ENCODE peak calls at places on chromosomes 2 and 18, in six cellular contexts. One of them, this sample, is unnamed.

GRCh38 chr2:236945431-236946016 is 140.2 kb upstream of the COPS8 start:
- DNase-seq in activated CD4-positive, alpha-beta T cell treated with anti-CD3 and anti-CD28 coated beads for 36 hours: no peak
- DNase-seq in ovary: no peak
- DNase-seq in T follicular helper cell: no peak
- DNase-seq in hypothalamus: no peak
- DNase-seq in COR-L47: no peak
- DNase-seq in this sample: no peak

GRCh38 chr2:60832621-60833020 is 48.8 kb upstream of the REL start:
- DNase-seq in activated CD4-positive, alpha-beta T cell treated with anti-CD3 and anti-CD28 coated beads for 36 hours: no peak
- DNase-seq in ovary: no peak
- DNase-seq in T follicular helper cell: no peak
- DNase-seq in hypothalamus: no peak
- DNase-seq in COR-L47: no peak
- DNase-seq in this sample: no peak

GRCh38 chr2:44753552-44754285 is 187.8 kb upstream of the SIX3 start:
- DNase-seq in activated CD4-positive, alpha-beta T cell treated with anti-CD3 and anti-CD28 coated beads for 36 hours: peak; percentile 20
- DNase-seq in ovary: no peak
- DNase-seq in T follicular helper cell: no peak
- DNase-seq in hypothalamus: no peak
- DNase-seq in COR-L47: peak; percentile 62
- DNase-seq in this sample: no peak

GRCh38 chr2:217993055-217993645 is 9.6 kb downstream of the TNS1 start:
- DNase-seq in activated CD4-positive, alpha-beta T cell treated with anti-CD3 and anti-CD28 coated beads for 36 hours: no peak
- DNase-seq in ovary: no peak
- DNase-seq in T follicular helper cell: no peak
- DNase-seq in hypothalamus: no peak
- DNase-seq in COR-L47: no peak
- DNase-seq in this sample: no peak

GRCh38 chr2:100058014-100058310 is 84.4 kb downstream of the AFF3 start:
- DNase-seq in activated CD4-positive, alpha-beta T cell treated with anti-CD3 and anti-CD28 coated beads for 36 hours: no peak
- DNase-seq in ovary: no peak
- DNase-seq in T follicular helper cell: no peak
- DNase-seq in hypothalamus: no peak
- DNase-seq in COR-L47: no peak
- DNase-seq in this sample: no peak

GRCh38 chr2:213696427-213696826 is 412.2 kb downstream of the SPAG16 start:
- DNase-seq in activated CD4-positive, alpha-beta T cell treated with anti-CD3 and anti-CD28 coated beads for 36 hours: no peak
- DNase-seq in ovary: no peak
- DNase-seq in T follicular helper cell: no peak
- DNase-seq in hypothalamus: no peak
- DNase-seq in COR-L47: no peak
- DNase-seq in this sample: no peak

GRCh38 chr2:3633089-3633981 is 24.7 kb upstream of the ALLC start:
- DNase-seq in activated CD4-positive, alpha-beta T cell treated with anti-CD3 and anti-CD28 coated beads for 36 hours: no peak
- DNase-seq in ovary: peak; percentile 73
- DNase-seq in T follicular helper cell: no peak
- DNase-seq in hypothalamus: no peak
- DNase-seq in COR-L47: no peak
- DNase-seq in this sample: no peak

GRCh38 chr18:45275367-45276113 is 339.7 kb upstream of the SLC14A2 start:
- DNase-seq in activated CD4-positive, alpha-beta T cell treated with anti-CD3 and anti-CD28 coated beads for 36 hours: no peak
- DNase-seq in ovary: no peak
- DNase-seq in T follicular helper cell: no peak
- DNase-seq in hypothalamus: no peak
- DNase-seq in COR-L47: no peak
- DNase-seq in this sample: no peak

GRCh38 chr18:79954791-79955190 is 3.3 kb upstream of the SLC66A2 start:
- DNase-seq in activated CD4-positive, alpha-beta T cell treated with anti-CD3 and anti-CD28 coated beads for 36 hours: no peak
- DNase-seq in ovary: no peak
- DNase-seq in T follicular helper cell: no peak
- DNase-seq in hypothalamus: no peak
- DNase-seq in COR-L47: no peak
- DNase-seq in this sample: no peak

GRCh38 chr2:188406414-188406813 is 114.7 kb downstream of the GULP1 start:
- DNase-seq in activated CD4-positive, alpha-beta T cell treated with anti-CD3 and anti-CD28 coated beads for 36 hours: no peak
- DNase-seq in ovary: no peak
- DNase-seq in T follicular helper cell: no peak
- DNase-seq in hypothalamus: no peak
- DNase-seq in COR-L47: no peak
- DNase-seq in this sample: no peak

GRCh38 chr2:223692227-223692947 is 90.2 kb upstream of the SCG2 start:
- DNase-seq in activated CD4-positive, alpha-beta T cell treated with anti-CD3 and anti-CD28 coated beads for 36 hours: peak; percentile 24
- DNase-seq in ovary: peak; percentile 52
- DNase-seq in T follicular helper cell: no peak
- DNase-seq in hypothalamus: no peak
- DNase-seq in COR-L47: peak; percentile 36
- DNase-seq in this sample: peak; percentile 27

GRCh38 chr2:146123714-146124113 is 1603.8 kb upstream of the ZEB2 start:
- DNase-seq in activated CD4-positive, alpha-beta T cell treated with anti-CD3 and anti-CD28 coated beads for 36 hours: no peak
- DNase-seq in ovary: no peak
- DNase-seq in T follicular helper cell: no peak
- DNase-seq in hypothalamus: no peak
- DNase-seq in COR-L47: no peak
- DNase-seq in this sample: no peak

GRCh38 chr2:38409136-38409903 is 32.2 kb upstream of the ATL2 start:
- DNase-seq in activated CD4-positive, alpha-beta T cell treated with anti-CD3 and anti-CD28 coated beads for 36 hours: no peak
- DNase-seq in ovary: peak; percentile 57
- DNase-seq in T follicular helper cell: no peak
- DNase-seq in hypothalamus: no peak
- DNase-seq in COR-L47: no peak
- DNase-seq in this sample: no peak

GRCh38 chr2:22946553-22946952 is 438.4 kb upstream of the KLHL29 start:
- DNase-seq in activated CD4-positive, alpha-beta T cell treated with anti-CD3 and anti-CD28 coated beads for 36 hours: no peak
- DNase-seq in ovary: no peak
- DNase-seq in T follicular helper cell: no peak
- DNase-seq in hypothalamus: no peak
- DNase-seq in COR-L47: no peak
- DNase-seq in this sample: no peak

GRCh38 chr2:240714747-240715725 is 23.4 kb downstream of the AQP12A start:
- DNase-seq in activated CD4-positive, alpha-beta T cell treated with anti-CD3 and anti-CD28 coated beads for 36 hours: no peak
- DNase-seq in ovary: no peak
- DNase-seq in T follicular helper cell: no peak
- DNase-seq in hypothalamus: no peak
- DNase-seq in COR-L47: no peak
- DNase-seq in this sample: no peak

GRCh38 chr18:23317975-23318675 is 135.0 kb upstream of the RIOK3 start:
- DNase-seq in activated CD4-positive, alpha-beta T cell treated with anti-CD3 and anti-CD28 coated beads for 36 hours: no peak
- DNase-seq in ovary: no peak
- DNase-seq in T follicular helper cell: no peak
- DNase-seq in hypothalamus: no peak
- DNase-seq in COR-L47: no peak
- DNase-seq in this sample: no peak

GRCh38 chr18:1585881-1586488 is 681.3 kb downstream of the ADCYAP1 start:
- DNase-seq in activated CD4-positive, alpha-beta T cell treated with anti-CD3 and anti-CD28 coated beads for 36 hours: no peak
- DNase-seq in ovary: no peak
- DNase-seq in T follicular helper cell: no peak
- DNase-seq in hypothalamus: no peak
- DNase-seq in COR-L47: peak; percentile 45
- DNase-seq in this sample: no peak

GRCh38 chr18:37243756-37244155 is 321.8 kb downstream of the CELF4 start:
- DNase-seq in activated CD4-positive, alpha-beta T cell treated with anti-CD3 and anti-CD28 coated beads for 36 hours: no peak
- DNase-seq in ovary: no peak
- DNase-seq in T follicular helper cell: no peak
- DNase-seq in hypothalamus: no peak
- DNase-seq in COR-L47: no peak
- DNase-seq in this sample: no peak